ENCODE peak calls at places on chromosomes 3 and 15, in six cellular contexts. I is cardiac fibroblast, R is left lung, A is dorsolateral prefrontal cortex, V is non-pigmented ciliary epithelial cell, Z is astrocyte of the spinal cord. T is an unnamed sample.

GRCh38 chr15:77508541-77509505 is 88.1 kb downstream of the HMG20A start:
- DNase-seq in I (peak; percentile 54), Z (peak; percentile 29), R (no peak), V (no peak), A (no peak), T (peak; percentile 38)

GRCh38 chr15:93997071-93997658 is 234.2 kb upstream of the MCTP2 start:
- DNase-seq in A (no peak), I (peak; percentile 17), R (no peak), V (no peak), Z (peak; percentile 37), T (peak; percentile 37)

GRCh38 chr3:138850151-138850550 is 15.4 kb upstream of the PIK3CB start:
- DNase-seq in I (peak; percentile 53), R (no peak), A (no peak), Z (peak; percentile 32), V (no peak), T (peak; percentile 48)

GRCh38 chr3:150603888-150604319 is 783 bp downstream of the SELENOT start:
- DNase-seq in A (no peak), I (no peak), R (no peak), V (no peak), Z (no peak), T (no peak)

GRCh38 chr15:51212239-51212638 is 117.5 kb upstream of the TNFAIP8L3 start:
- DNase-seq in I (no peak), V (no peak), Z (no peak), A (no peak), R (no peak), T (no peak)

GRCh38 chr3:27877122-27878011 is 155.2 kb upstream of the EOMES start:
- DNase-seq in I (no peak), R (no peak), Z (no peak), A (no peak), V (no peak), T (no peak)

GRCh38 chr3:3799173-3800075 is at the start of gene LRRN1:
- DNase-seq in A (peak; percentile 98), Z (peak; percentile 33), R (peak; percentile 91), I (no peak), V (no peak), T (no peak)

GRCh38 chr3:181901626-181902025 is 189.9 kb downstream of the SOX2 start:
- DNase-seq in V (no peak), Z (peak; percentile 29), I (peak; percentile 2), R (no peak), A (no peak), T (peak; percentile 18)

GRCh38 chr3:160368804-160369203 is 30.2 kb downstream of the IFT80 start:
- DNase-seq in I (no peak), A (no peak), V (no peak), R (no peak), Z (no peak), T (no peak)

GRCh38 chr15:66935688-66936087 is 129.7 kb upstream of the SMAD3 start:
- DNase-seq in R (no peak), V (no peak), I (no peak), Z (no peak), A (no peak), T (no peak)

GRCh38 chr3:13347390-13347966 is 72.6 kb downstream of the NUP210 start:
- DNase-seq in Z (peak; percentile 69), R (peak; percentile 19), A (no peak), V (peak; percentile 10), I (peak; percentile 28), T (no peak)

GRCh38 chr3:182413682-182414081 is 379.6 kb upstream of the ATP11B start:
- DNase-seq in R (no peak), A (no peak), I (no peak), V (no peak), Z (no peak), T (no peak)

GRCh38 chr3:179826247-179826637 is 173.4 kb downstream of the USP13 start:
- DNase-seq in V (no peak), A (no peak), I (no peak), Z (no peak), R (no peak), T (no peak)

GRCh38 chr3:41681479-41681878 is 280.4 kb downstream of the ULK4 start:
- DNase-seq in V (peak; percentile 94), I (peak; percentile 94), A (no peak), R (no peak), Z (peak; percentile 98), T (peak; percentile 97)

GRCh38 chr3:139198186-139198585 is 145.6 kb upstream of the MRPS22 start:
- DNase-seq in R (no peak), I (no peak), A (no peak), Z (no peak), V (no peak), T (no peak)

GRCh38 chr15:77160562-77161481 is 89.9 kb upstream of the TSPAN3 start:
- DNase-seq in Z (peak; percentile 1), A (no peak), R (no peak), V (no peak), I (peak; percentile 41), T (peak; percentile 34)

GRCh38 chr15:92810418-92811138 is 89.5 kb upstream of the CHD2 start:
- DNase-seq in V (no peak), Z (peak; percentile 83), I (peak; percentile 88), A (peak; percentile 75), R (no peak), T (peak; percentile 85)

GRCh38 chr15:89406756-89407650 is 72.4 kb upstream of the POLG start:
- DNase-seq in Z (no peak), R (no peak), V (no peak), A (no peak), I (no peak), T (no peak)

GRCh38 chr3:101809178-101810022 is 30.4 kb downstream of the NXPE3 start:
- DNase-seq in I (peak; percentile 68), R (no peak), V (no peak), A (no peak), Z (peak; percentile 51), T (peak; percentile 65)

GRCh38 chr3:194323785-194324735 is 27.1 kb downstream of the CPN2 start:
- DNase-seq in Z (peak; percentile 35), I (peak; percentile 85), V (no peak), A (peak; percentile 46), R (peak; percentile 68), T (peak; percentile 70)

GRCh38 chr15:78992416-78993256 is 47.8 kb upstream of the CTSH start:
- DNase-seq in Z (no peak), V (no peak), A (no peak), I (peak; percentile 42), R (no peak), T (no peak)

GRCh38 chr3:187131981-187132380 is 7.3 kb downstream of the RPL39L start:
- DNase-seq in Z (no peak), I (no peak), R (no peak), V (no peak), A (no peak), T (no peak)

GRCh38 chr15:77039817-77040216 is 31.1 kb downstream of the TSPAN3 start:
- DNase-seq in Z (no peak), R (no peak), A (no peak), V (no peak), I (no peak), T (no peak)

GRCh38 chr3:160448845-160449659 is 534 bp downstream of the TRIM59 start:
- DNase-seq in Z (peak; percentile 43), V (no peak), I (peak; percentile 61), R (peak; percentile 87), A (no peak), T (peak; percentile 43)

GRCh38 chr3:150372320-150373118 is 35.6 kb upstream of the TSC22D2 start:
- DNase-seq in Z (peak; percentile 30), R (no peak), I (no peak), V (no peak), A (no peak), T (peak; percentile 22)

GRCh38 chr15:39213385-39213840 is 367.5 kb upstream of the THBS1 start:
- DNase-seq in Z (peak; percentile 98), R (peak; percentile 83), A (no peak), V (peak; percentile 99), I (peak; percentile 96), T (peak; percentile 100)

GRCh38 chr15:90451215-90451850 is 63.3 kb downstream of the IQGAP1 start:
- DNase-seq in I (no peak), R (no peak), A (no peak), V (peak; percentile 53), Z (peak; percentile 83), T (peak; percentile 85)

GRCh38 chr3:48268381-48268935 is 27.6 kb downstream of the ZNF589 start:
- DNase-seq in A (no peak), V (no peak), Z (no peak), I (no peak), R (no peak), T (no peak)

T was measured in fibroblast of lung.